ENCODE peak calls at places on chromosomes 11 and 22, in nine cellular contexts. P is stomach, Q is endothelial cell, L is H54, Y is fibroblast of pulmonary artery, M is type B pancreatic cell, X is neuronal stem cell, B is A172, Z is tibial artery. O is an unnamed sample.

GRCh38 chr11:58006940-58007339 is 16.7 kb upstream of the OR9Q1 start:
- DNase-seq in B (peak; percentile 38), Y (peak; percentile 66), L (peak; percentile 35), P (no peak), M (no peak), X (no peak), Q (no peak), Z (no peak), O (no peak)

GRCh38 chr11:125164091-125164421 is 495 bp upstream of the PKNOX2 start:
- DNase-seq in M (no peak), Q (no peak), Z (no peak), B (no peak), X (no peak), Y (no peak), L (no peak), P (no peak), O (no peak)

GRCh38 chr11:1890856-1891830 is 552 bp downstream of the PRR33 start:
- DNase-seq in Z (no peak), B (no peak), X (no peak), Q (no peak), L (no peak), M (peak; percentile 65), P (no peak), Y (no peak), O (no peak)

GRCh38 chr11:126011220-126011619 is 51.4 kb downstream of the CDON start:
- DNase-seq in M (no peak), X (no peak), Y (no peak), Z (no peak), Q (no peak), B (no peak), P (no peak), L (no peak), O (no peak)

GRCh38 chr11:59705281-59705680 is 8.4 kb downstream of the OR10V1 start:
- DNase-seq in M (no peak), Q (no peak), L (no peak), Z (no peak), P (no peak), B (no peak), X (no peak), Y (no peak), O (no peak)

GRCh38 chr11:27718346-27718852 is 18.1 kb upstream of the BDNF start:
- DNase-seq in Q (peak; percentile 24), P (no peak), X (peak; percentile 73), L (peak; percentile 59), B (peak; percentile 84), M (no peak), Y (peak; percentile 86), Z (peak; percentile 70), O (peak; percentile 95)

GRCh38 chr11:3159296-3160190 is 5.6 kb downstream of the OSBPL5 start:
- DNase-seq in X (no peak), Q (no peak), L (no peak), P (peak; percentile 65), M (no peak), Y (peak; percentile 17), Z (peak; percentile 91), B (no peak), O (no peak)

GRCh38 chr11:28984216-28984615 is 876.0 kb downstream of the METTL15 start:
- DNase-seq in Y (no peak), X (no peak), M (no peak), Z (no peak), Q (no peak), L (no peak), P (no peak), B (no peak), O (no peak)

GRCh38 chr22:46055176-46055850 is 78.4 kb upstream of the WNT7B start:
- DNase-seq in Z (peak; percentile 92), L (no peak), P (peak; percentile 72), M (no peak), X (no peak), Y (no peak), Q (no peak), B (peak; percentile 21), O (peak; percentile 18)

GRCh38 chr22:17472886-17473285 is 90.4 kb upstream of the SLC25A18 start:
- DNase-seq in M (no peak), Z (no peak), B (no peak), P (no peak), X (peak; percentile 74), Q (peak; percentile 7), L (no peak), Y (no peak), O (no peak)

GRCh38 chr11:33015621-33016551 is at the start of gene DEPDC7:
- DNase-seq in X (peak; percentile 76), Q (peak; percentile 80), Z (peak; percentile 88), L (peak; percentile 86), Y (peak; percentile 88), M (peak; percentile 88), P (peak; percentile 89), B (peak; percentile 86), O (peak; percentile 89)

GRCh38 chr22:27132400-27132799 is 475.0 kb downstream of the MIAT start:
- DNase-seq in P (no peak), B (no peak), Y (no peak), Z (no peak), Q (no peak), M (no peak), X (no peak), L (no peak), O (no peak)

GRCh38 chr11:72652871-72653615 is 21.2 kb downstream of the PDE2A start:
- DNase-seq in Q (no peak), Y (no peak), L (no peak), B (no peak), M (no peak), Z (no peak), P (no peak), X (peak; percentile 69), O (no peak)

GRCh38 chr11:108289699-108290098 is 66.8 kb downstream of the ATM start:
- DNase-seq in Y (no peak), Q (no peak), B (no peak), X (no peak), M (no peak), Z (no peak), L (no peak), P (no peak), O (no peak)

GRCh38 chr22:45876136-45877035 is 100.6 kb downstream of the WNT7B start:
- DNase-seq in M (peak; percentile 64), Y (no peak), Q (no peak), X (no peak), Z (peak; percentile 48), P (peak; percentile 24), B (no peak), L (no peak), O (no peak)

GRCh38 chr11:119284344-119285157 is 32.4 kb downstream of the MCAM start:
- DNase-seq in X (no peak), M (no peak), B (peak; percentile 32), P (no peak), Z (no peak), Q (no peak), L (no peak), Y (peak; percentile 62), O (peak; percentile 55)

GRCh38 chr22:30902496-30903357 is 65.8 kb downstream of the MORC2 start:
- DNase-seq in M (peak; percentile 27), P (peak; percentile 18), L (no peak), Z (peak; percentile 11), Y (peak; percentile 20), X (no peak), Q (no peak), B (no peak), O (no peak)

GRCh38 chr11:42239102-42239501 is 779.6 kb upstream of the LRRC4C start:
- DNase-seq in B (no peak), L (no peak), Z (no peak), X (no peak), P (no peak), Q (no peak), Y (peak; percentile 59), M (no peak), O (peak; percentile 69)

GRCh38 chr22:42959472-42960145 is 55.3 kb downstream of the PACSIN2 start:
- DNase-seq in Q (peak; percentile 64), Y (peak; percentile 95), Z (peak; percentile 77), X (no peak), M (no peak), B (peak; percentile 63), L (no peak), P (peak; percentile 78), O (peak; percentile 86)

GRCh38 chr11:126479178-126479930 is 123.9 kb downstream of the ST3GAL4 start:
- DNase-seq in P (no peak), Y (no peak), M (no peak), Q (no peak), X (no peak), L (no peak), Z (no peak), B (no peak), O (no peak)

GRCh38 chr11:112564228-112564955 is 303.7 kb upstream of the PLET1 start:
- DNase-seq in M (no peak), L (peak; percentile 17), Y (peak; percentile 60), B (peak; percentile 29), P (no peak), X (no peak), Z (peak; percentile 69), Q (no peak), O (peak; percentile 88)

GRCh38 chr11:68962527-68963250 is 18.1 kb downstream of the MRGPRD start:
- DNase-seq in X (no peak), Y (no peak), L (no peak), Z (peak; percentile 71), B (no peak), Q (no peak), M (no peak), P (no peak), O (peak; percentile 19)

GRCh38 chr11:75241906-75242644 is 1.5 kb downstream of the TPBGL start:
- DNase-seq in Z (peak; percentile 60), M (no peak), B (peak; percentile 49), X (no peak), L (no peak), Y (no peak), Q (no peak), P (peak; percentile 11), O (no peak)

GRCh38 chr11:35934981-35935380 is 8.9 kb upstream of the LDLRAD3 start:
- DNase-seq in Q (no peak), P (no peak), B (no peak), Y (no peak), M (no peak), X (no peak), Z (no peak), L (no peak), O (no peak)

GRCh38 chr11:26974068-26974790 is 19.7 kb upstream of the FIBIN start:
- DNase-seq in L (no peak), Y (no peak), B (peak; percentile 21), M (no peak), X (no peak), P (no peak), Q (no peak), Z (no peak), O (peak; percentile 42)

GRCh38 chr11:118715245-118715807 is 35.9 kb upstream of the TREH start:
- DNase-seq in M (no peak), P (no peak), Y (peak; percentile 55), L (no peak), B (no peak), Q (no peak), Z (no peak), X (no peak), O (no peak)

GRCh38 chr11:6576471-6577373 is 26.7 kb downstream of the RRP8 start:
- DNase-seq in B (no peak), M (no peak), X (no peak), Z (no peak), L (no peak), Y (peak; percentile 77), P (no peak), Q (no peak), O (peak; percentile 82)

GRCh38 chr11:124984512-124984854 is 30.5 kb downstream of the CCDC15 start:
- DNase-seq in L (no peak), Q (no peak), Z (no peak), X (no peak), Y (no peak), P (no peak), M (no peak), B (no peak), O (no peak)

O was measured in astrocyte of the spinal cord.